ENCODE peak calls at places on chromosomes 3 and 15, in nine cellular contexts. H is transverse colon, N is GM23338, A is HCT116, M is prostate gland, J is spleen, U is breast epithelium, I is HepG2, C is H1. F is an unnamed sample. For H3K4me1, the result is how much of the 10 kb centered on the place peaks cover.

GRCh38 chr15:29600262-29600661 is 222.0 kb downstream of the TJP1 start:
- DNase-seq in U (no peak), J (no peak), A (no peak), N (no peak), C (no peak), H (no peak), I (no peak), M (no peak), F (no peak)

GRCh38 chr3:119990888-119991287 is 103.4 kb downstream of the GSK3B start:
- DNase-seq in N (no peak), M (no peak), U (no peak), A (no peak), I (no peak), H (no peak), C (no peak), J (no peak), F (no peak)

GRCh38 chr3:69861556-69861955 is 122.3 kb downstream of the MITF start:
- DNase-seq in A (no peak), U (no peak), C (no peak), M (no peak), H (no peak), I (no peak), N (no peak), J (no peak), F (no peak)

GRCh38 chr15:92670625-92671024 is 15.1 kb upstream of the FAM174B start:
- DNase-seq in U (no peak), I (no peak), M (no peak), N (no peak), A (no peak), H (no peak), C (peak), J (no peak), F (no peak)

GRCh38 chr3:140541975-140542653 is 135.8 kb upstream of the TRIM42 start:
- DNase-seq in N (no peak), A (no peak), C (no peak), I (no peak), H (no peak), U (no peak), J (no peak), M (no peak), F (no peak)

GRCh38 chr3:59108091-59108815 is 58.4 kb upstream of the CFAP20DC start:
- DNase-seq in J (no peak), H (no peak), N (no peak), I (no peak), A (no peak), U (no peak), C (no peak), M (no peak), F (no peak)

GRCh38 chr3:104768886-104769285 is 597.8 kb upstream of the ALCAM start:
- DNase-seq in J (no peak), C (no peak), A (no peak), N (no peak), M (no peak), I (no peak), U (no peak), H (no peak), F (no peak)

GRCh38 chr15:47773163-47773562 is 55.9 kb downstream of the SEMA6D start:
- DNase-seq in J (no peak), I (no peak), N (no peak), U (no peak), A (no peak), C (no peak), M (no peak), H (no peak), F (no peak)

GRCh38 chr15:90022345-90022744 is 21.2 kb downstream of the ZNF710 start:
- DNase-seq in H (peak), M (no peak), U (no peak), C (no peak), N (no peak), I (no peak), J (no peak), A (no peak), F (no peak)

GRCh38 chr3:131708216-131708615 is 205.4 kb upstream of the MRPL3 start:
- DNase-seq in U (no peak), C (no peak), A (no peak), N (no peak), I (no peak), H (no peak), M (no peak), J (no peak), F (no peak)

GRCh38 chr3:185341616-185342457 is 21.1 kb upstream of the MAP3K13 start:
- DNase-seq in N (no peak), C (no peak), H (no peak), I (no peak), A (no peak), U (no peak), M (no peak), J (no peak), F (no peak)

GRCh38 chr3:57810048-57810447 is 53.9 kb downstream of the SLMAP start:
- DNase-seq in I (no peak), H (no peak), M (no peak), J (no peak), U (no peak), N (no peak), C (no peak), A (no peak), F (no peak)

GRCh38 chr15:96334017-96334704 is 3.7 kb downstream of the NR2F2 start:
- DNase-seq in U (no peak), N (peak), I (no peak), C (peak), H (peak), J (no peak), M (no peak), A (no peak), F (no peak)

GRCh38 chr15:31327674-31328424 is 1.2 kb downstream of the KLF13 start:
- DNase-seq in C (peak), H (peak), N (peak), J (peak), I (peak), U (no peak), M (peak), A (no peak), F (peak)

GRCh38 chr3:86948840-86949239 is 42.1 kb downstream of the VGLL3 start:
- DNase-seq in A (no peak), N (no peak), I (no peak), M (no peak), U (no peak), H (no peak), C (no peak), J (no peak), F (no peak)

GRCh38 chr3:89617706-89618105 is 510.3 kb downstream of the EPHA3 start:
- DNase-seq in H (no peak), U (no peak), A (no peak), I (no peak), C (no peak), N (no peak), M (no peak), J (no peak), F (no peak)

GRCh38 chr3:72769758-72770540 is 78.3 kb downstream of the SHQ1 start:
- DNase-seq in H (no peak), U (no peak), I (no peak), J (no peak), M (no peak), A (no peak), C (no peak), N (no peak), F (no peak)

GRCh38 chr3:72763751-72764440 is 84.3 kb downstream of the SHQ1 start:
- DNase-seq in A (no peak), J (no peak), I (no peak), M (no peak), U (no peak), H (no peak), C (no peak), N (no peak), F (no peak)

GRCh38 chr3:72767927-72768880 is 80.0 kb downstream of the SHQ1 start:
- DNase-seq in H (no peak), C (no peak), A (no peak), M (no peak), J (no peak), N (peak), U (no peak), I (no peak), F (no peak)

GRCh38 chr3:72768976-72769375 is 79.3 kb downstream of the SHQ1 start:
- DNase-seq in A (no peak), J (no peak), H (no peak), M (no peak), U (no peak), I (no peak), C (no peak), N (no peak), F (no peak)

GRCh38 chr3:72766866-72767265 is 81.4 kb downstream of the SHQ1 start:
- DNase-seq in N (peak), I (no peak), M (no peak), U (no peak), J (no peak), H (no peak), A (no peak), C (no peak), F (no peak)
- H3K27ac ChIP-seq in N (peak), I (no peak), M (no peak), U (no peak), J (no peak), H (no peak), A (no peak), C (peak), F (no peak)

GRCh38 chr3:194686414-194686815 is 732 bp downstream of the FAM43A start:
- DNase-seq in J (no peak), U (no peak), N (peak), I (no peak), M (no peak), A (no peak), C (no peak), H (no peak), F (no peak)

GRCh38 chr3:194686816-194687637 is 1.3 kb downstream of the FAM43A start:
- DNase-seq in H (peak), J (peak), I (no peak), M (no peak), N (peak), A (no peak), U (no peak), C (peak), F (peak)

GRCh38 chr3:194687638-194688206 is 2.0 kb downstream of the FAM43A start:
- DNase-seq in C (peak), I (no peak), M (peak), U (no peak), J (peak), H (peak), A (no peak), N (peak), F (peak)

GRCh38 chr3:194685050-194685722 is 497 bp upstream of the FAM43A start:
- DNase-seq in N (no peak), I (no peak), A (no peak), J (no peak), C (no peak), H (no peak), M (no peak), U (no peak), F (peak)

GRCh38 chr3:194685723-194686413 is at the start of gene FAM43A:
- DNase-seq in H (peak), I (peak), C (peak), J (peak), N (peak), M (peak), A (peak), U (peak), F (peak)
- TF ChIP-seq POLR2AphosphoS5 in H (peak), I (peak), C (peak), J (peak), N (peak), M (peak), A (peak), U (peak), F (peak)

GRCh38 chr3:171159822-171160157 is 133.3 kb upstream of the SLC2A2 start:
- DNase-seq in A (no peak), I (no peak), U (no peak), N (no peak), C (no peak), M (no peak), J (no peak), H (no peak), F (no peak)

GRCh38 chr3:171157286-171157685 is 130.8 kb upstream of the SLC2A2 start:
- DNase-seq in M (no peak), N (peak), A (no peak), H (no peak), C (no peak), U (no peak), I (peak), J (no peak), F (no peak)

GRCh38 chr3:171160326-171160725 is 133.8 kb upstream of the SLC2A2 start:
- DNase-seq in J (no peak), C (no peak), U (no peak), M (no peak), I (no peak), A (no peak), N (no peak), H (no peak), F (no peak)

GRCh38 chr3:171157980-171158379 is 131.5 kb upstream of the SLC2A2 start:
- DNase-seq in C (no peak), I (no peak), J (no peak), N (no peak), M (no peak), U (no peak), H (no peak), A (no peak), F (no peak)

GRCh38 chr3:171159024-171159821 is 132.7 kb upstream of the SLC2A2 start:
- DNase-seq in U (no peak), J (no peak), C (no peak), M (no peak), N (no peak), A (no peak), H (no peak), I (no peak), F (no peak)
- H3K4me1 ChIP-seq in U (under half), J (under half), C (under half), M (under half), N (under half), A (under half), H (under half), I (under half), F (under half)

GRCh38 chr3:25587975-25588374 is 76.7 kb downstream of the TOP2B start:
- DNase-seq in I (no peak), A (no peak), N (no peak), H (no peak), M (no peak), U (no peak), C (no peak), J (no peak), F (no peak)

GRCh38 chr3:25587526-25587925 is 77.2 kb downstream of the TOP2B start:
- DNase-seq in C (no peak), I (no peak), A (no peak), J (no peak), N (no peak), U (no peak), M (no peak), H (no peak), F (no peak)

GRCh38 chr3:25589783-25590258 is 74.9 kb downstream of the TOP2B start:
- DNase-seq in N (no peak), C (no peak), H (no peak), I (no peak), U (no peak), A (no peak), J (no peak), M (no peak), F (no peak)

GRCh38 chr3:25588441-25589103 is 76.1 kb downstream of the TOP2B start:
- DNase-seq in I (no peak), A (no peak), M (no peak), U (no peak), N (no peak), J (no peak), C (no peak), H (no peak), F (no peak)

GRCh38 chr3:25589104-25589782 is 75.5 kb downstream of the TOP2B start:
- DNase-seq in H (no peak), M (no peak), I (no peak), A (no peak), J (no peak), U (no peak), N (no peak), C (no peak), F (no peak)
- H3K27ac ChIP-seq in H (no peak), M (no peak), I (no peak), A (no peak), J (no peak), U (no peak), N (no peak), C (no peak), F (no peak)

DNA sequence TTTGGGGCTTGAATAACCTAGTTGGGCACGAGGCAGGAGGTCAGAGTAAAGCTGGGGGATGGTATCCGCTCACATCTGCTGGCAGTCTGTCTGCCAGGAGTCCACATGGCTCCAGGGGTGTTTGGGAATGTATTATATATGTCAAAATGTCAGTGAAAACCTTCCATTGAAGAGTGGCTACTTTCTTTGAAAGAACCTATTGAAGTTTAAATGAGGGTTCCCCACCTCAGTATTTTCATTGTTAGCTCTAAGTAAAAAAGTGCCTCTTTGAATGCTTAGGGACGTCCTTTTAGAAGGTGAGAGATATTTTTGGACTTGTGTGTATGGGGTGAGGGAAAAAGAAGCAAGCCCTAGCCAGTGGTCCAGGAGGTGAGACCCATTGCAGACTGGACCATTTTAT is 68.4 kb downstream of the CLDN11 start:
- DNase-seq in H (no peak), M (no peak), J (no peak), I (no peak), C (no peak), N (no peak), U (no peak), A (no peak), F (no peak)
- TF ChIP-seq POLR2AphosphoS5 in H (no peak), M (no peak), J (no peak), I (no peak), C (no peak), N (no peak), U (no peak), A (no peak), F (no peak)

GRCh38 chr3:187998611-187999010 is 155.3 kb upstream of the LPP start:
- DNase-seq in C (no peak), N (no peak), H (no peak), U (no peak), M (no peak), J (no peak), A (no peak), I (no peak), F (no peak)
- H3K4me1 ChIP-seq in C (under half), N (under half), H (under half), U (under half), M (under half), J (under half), A (under half), I (half or more), F (under half)

DNA sequence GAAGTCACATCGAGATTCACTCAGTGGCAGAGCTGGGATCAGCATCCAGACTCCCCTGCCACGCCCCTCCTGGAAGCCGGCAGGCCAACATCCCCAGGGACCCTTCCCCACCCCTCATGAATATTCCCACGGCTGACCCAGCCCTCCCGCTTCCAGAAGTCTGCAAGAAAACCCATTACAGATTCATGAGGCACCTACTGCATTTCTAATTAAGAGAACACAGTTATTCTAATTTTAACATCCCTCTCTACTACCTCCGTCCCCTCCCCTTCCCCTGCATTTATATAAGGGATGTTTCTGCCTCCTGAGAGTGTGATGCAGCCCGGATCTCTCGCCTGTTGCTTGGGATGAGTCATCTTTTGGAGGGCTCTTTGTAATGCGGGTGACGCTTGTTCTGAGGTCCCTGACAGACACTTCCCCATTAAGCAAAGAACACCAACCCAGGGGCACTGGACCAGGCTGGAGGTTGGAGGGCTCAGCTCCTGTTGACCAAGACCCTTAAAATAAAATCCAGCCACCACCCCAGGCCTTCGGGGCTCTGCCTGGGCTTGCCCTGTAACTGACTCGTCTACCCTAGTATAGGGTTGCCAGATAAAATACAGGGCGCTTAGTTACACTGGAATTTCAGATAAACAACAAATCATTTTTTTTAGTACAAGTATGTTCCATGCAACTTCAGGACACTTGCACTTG is 118.7 kb downstream of the NUP210 start:
- DNase-seq in H (no peak), M (no peak), N (peak), I (peak), U (no peak), J (peak), C (peak), A (peak), F (no peak)
- H3K27ac ChIP-seq in H (no peak), M (no peak), N (peak), I (no peak), U (no peak), J (no peak), C (no peak), A (no peak), F (no peak)

DNA sequence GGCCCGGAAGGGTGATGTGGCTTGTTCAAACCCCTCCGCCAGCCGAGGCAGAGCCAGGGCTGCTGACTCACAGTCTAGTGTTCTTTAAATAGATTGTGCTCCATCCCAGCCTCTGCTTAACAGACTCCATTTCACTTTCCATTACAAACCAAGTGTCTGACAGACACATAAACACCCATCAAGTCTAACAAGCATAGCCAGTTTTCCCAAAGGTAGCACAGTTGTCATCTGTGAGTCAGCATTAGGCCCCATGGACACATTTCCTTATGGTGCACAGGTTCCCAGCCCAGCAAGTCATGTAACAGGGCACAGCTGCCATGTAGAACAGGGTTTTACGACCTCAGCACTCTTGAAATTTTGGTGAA is 109.9 kb upstream of the RAP2B start:
- DNase-seq in H (peak), I (peak), M (peak), U (no peak), A (peak), C (no peak), N (no peak), J (no peak), F (peak)
- TF ChIP-seq POLR2AphosphoS5 in H (peak), I (no peak), M (no peak), U (no peak), A (peak), C (no peak), N (no peak), J (no peak), F (peak)

GRCh38 chr15:73631915-73632669 is 1.1 kb downstream of the NPTN start:
- DNase-seq in H (peak), C (no peak), U (no peak), A (no peak), J (no peak), N (peak), I (no peak), M (peak), F (no peak)

GRCh38 chr15:73633111-73633990 is at the start of gene NPTN:
- DNase-seq in N (peak), C (peak), U (peak), I (peak), J (peak), A (peak), H (peak), M (peak), F (peak)

GRCh38 chr15:73633991-73634495 is 854 bp upstream of the NPTN start:
- DNase-seq in A (peak), N (no peak), U (no peak), H (no peak), C (no peak), J (no peak), I (peak), M (no peak), F (no peak)

GRCh38 chr15:73630796-73631471 is 2.3 kb downstream of the NPTN start:
- DNase-seq in I (no peak), H (no peak), A (no peak), U (no peak), M (no peak), C (no peak), N (no peak), J (no peak), F (no peak)

GRCh38 chr15:73632670-73633058 is 525 bp downstream of the NPTN start:
- DNase-seq in M (no peak), H (no peak), N (peak), A (no peak), J (peak), I (no peak), C (peak), U (no peak), F (peak)
- H3K4me1 ChIP-seq in M (under half), H (half or more), N (under half), A (under half), J (half or more), I (half or more), C (under half), U (under half), F (under half)

F was measured in stomach.